ENCODE peak calls at places on chromosomes 2 and 18, in eight cellular contexts. H is foreskin fibroblast, R is WERI-Rb-1, I is GM23338, C is testis, O is Peyer's patch, W is RWPE1, K is GM12865. S is an unnamed sample.

GRCh38 chr18:54222922-54223567 is 1.4 kb downstream of the MBD2 start:
- DNase-seq in H (no peak), R (no peak), I (no peak), C (no peak), O (peak; percentile 55), W (peak; percentile 4), K (peak; percentile 91), S (no peak)

GRCh38 chr2:40164736-40165502 is 287.0 kb downstream of the SLC8A1 start:
- DNase-seq in H (peak; percentile 20), R (no peak), I (no peak), C (peak; percentile 47), O (no peak), W (no peak), K (no peak), S (no peak)

GRCh38 chr2:118993392-118993752 is 51.4 kb downstream of the MARCO start:
- DNase-seq in H (no peak), R (no peak), I (no peak), C (no peak), O (no peak), W (no peak), K (no peak), S (no peak)

GRCh38 chr2:74261204-74261864 is 62.9 kb downstream of the MTHFD2 start:
- DNase-seq in H (peak; percentile 76), R (peak; percentile 60), I (peak; percentile 86), C (no peak), O (peak; percentile 18), W (peak; percentile 71), K (no peak), S (no peak)

GRCh38 chr18:79940814-79941472 is 10.5 kb downstream of the SLC66A2 start:
- DNase-seq in H (no peak), R (peak; percentile 6), I (no peak), C (peak; percentile 10), O (peak; percentile 40), W (no peak), K (no peak), S (no peak)

GRCh38 chr2:160694631-160695030 is 201.0 kb upstream of the RBMS1 start:
- DNase-seq in H (no peak), R (peak; percentile 23), I (no peak), C (no peak), O (no peak), W (no peak), K (peak; percentile 5), S (no peak)

GRCh38 chr2:37740330-37740729 is 68.9 kb upstream of the CDC42EP3 start:
- DNase-seq in H (peak; percentile 28), R (no peak), I (no peak), C (no peak), O (no peak), W (no peak), K (no peak), S (no peak)

GRCh38 chr2:171703574-171704347 is 16.5 kb downstream of the DYNC1I2 start:
- DNase-seq in H (peak; percentile 66), R (no peak), I (peak; percentile 45), C (no peak), O (no peak), W (peak; percentile 13), K (peak; percentile 57), S (no peak)

GRCh38 chr18:48296581-48296980 is 112.6 kb downstream of the ZBTB7C start:
- DNase-seq in H (no peak), R (no peak), I (no peak), C (peak; percentile 1), O (no peak), W (no peak), K (no peak), S (no peak)

GRCh38 chr2:199956062-199956380 is 639 bp downstream of the MAIP1 start:
- DNase-seq in H (no peak), R (no peak), I (no peak), C (no peak), O (no peak), W (no peak), K (no peak), S (no peak)

GRCh38 chr2:135271006-135271405 is 218.9 kb downstream of the RAB3GAP1 start:
- DNase-seq in H (no peak), R (no peak), I (no peak), C (no peak), O (no peak), W (no peak), K (no peak), S (no peak)

GRCh38 chr2:31282634-31283033 is 48.7 kb downstream of the EHD3 start:
- DNase-seq in H (no peak), R (no peak), I (no peak), C (no peak), O (no peak), W (no peak), K (no peak), S (no peak)

GRCh38 chr2:50863218-50863617 is 168.7 kb downstream of the NRXN1 start:
- DNase-seq in H (no peak), R (no peak), I (no peak), C (no peak), O (no peak), W (no peak), K (no peak), S (no peak)

GRCh38 chr2:70616168-70616694 is 62.6 kb upstream of the TGFA start:
- DNase-seq in H (no peak), R (no peak), I (no peak), C (no peak), O (peak; percentile 73), W (peak; percentile 85), K (no peak), S (no peak)

GRCh38 chr2:158380786-158381185 is 75.8 kb downstream of the CCDC148 start:
- DNase-seq in H (peak; percentile 3), R (no peak), I (no peak), C (no peak), O (no peak), W (no peak), K (no peak), S (no peak)

GRCh38 chr2:119707117-119708087 is 28.4 kb downstream of the TMEM177 start:
- DNase-seq in H (no peak), R (no peak), I (no peak), C (no peak), O (no peak), W (no peak), K (no peak), S (no peak)

GRCh38 chr18:63131106-63131943 is 188.2 kb downstream of the BCL2 start:
- DNase-seq in H (peak; percentile 78), R (peak; percentile 35), I (peak; percentile 86), C (peak; percentile 83), O (peak; percentile 87), W (peak; percentile 27), K (peak; percentile 81), S (no peak)

GRCh38 chr2:171360905-171361304 is 72.9 kb downstream of the METTL8 start:
- DNase-seq in H (no peak), R (no peak), I (no peak), C (no peak), O (no peak), W (no peak), K (peak; percentile 28), S (no peak)

DNA sequence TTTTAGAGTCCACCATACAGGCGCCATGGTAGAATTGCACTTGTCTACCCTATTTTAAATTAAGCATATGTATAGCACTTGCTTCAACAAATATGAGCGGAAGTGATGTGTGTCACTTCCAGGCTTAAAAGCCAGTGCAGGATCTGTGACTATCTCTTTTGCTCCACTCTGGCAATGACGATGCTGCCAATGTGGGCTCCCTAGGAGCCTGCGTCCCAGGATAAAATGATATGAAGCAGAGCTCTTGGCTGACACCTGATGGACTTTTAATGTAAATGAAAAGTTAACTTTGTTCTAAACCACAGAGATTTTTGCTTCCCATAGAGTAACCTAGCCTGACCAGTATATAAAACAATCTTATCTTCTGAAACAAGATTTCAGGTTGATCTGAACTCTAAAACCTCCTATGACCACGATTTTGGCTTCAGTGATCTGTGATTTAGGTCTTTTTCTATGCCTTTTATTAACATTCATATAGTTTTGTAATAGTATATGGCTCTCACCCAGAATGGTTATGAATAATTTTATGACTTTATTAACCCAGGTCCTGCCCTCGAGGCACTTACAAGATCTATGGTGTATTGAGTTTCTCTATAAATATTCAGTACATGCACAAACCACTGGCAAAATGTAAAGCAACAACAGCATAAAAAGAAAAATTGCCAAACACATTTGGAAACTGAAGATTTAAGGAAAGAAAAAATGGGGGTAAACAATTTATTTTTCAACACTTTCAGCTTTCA is 422.5 kb upstream of the PIK3C3 start:
- DNase-seq in H (no peak), R (peak; percentile 8), I (peak; percentile 69), C (no peak), O (no peak), W (no peak), K (no peak), S (no peak)
- TF ChIP-seq CTCF in H (no peak), R (peak; percentile 31), I (peak; percentile 60), C (no peak), O (no peak), W (no peak), K (no peak), S (peak; percentile 48)

DNA sequence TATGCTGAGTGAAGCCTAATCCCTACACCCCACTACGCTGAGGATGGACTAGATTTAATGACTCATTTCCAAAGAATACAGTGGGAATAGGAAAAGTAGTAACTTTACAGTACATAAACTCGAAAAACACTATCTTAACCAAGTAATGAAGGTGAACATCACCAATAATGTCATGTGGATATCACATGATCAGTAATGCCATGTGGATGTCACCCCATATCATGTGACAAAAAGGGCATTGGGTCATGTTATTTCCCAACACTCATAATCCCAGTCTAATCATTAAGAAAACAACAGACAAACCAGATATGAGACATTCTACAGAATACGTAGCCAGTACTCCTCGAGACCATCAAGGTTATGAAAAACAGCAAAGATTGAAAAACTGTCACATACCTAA is 667.3 kb upstream of the CRIM1 start:
- DNase-seq in H (no peak), R (no peak), I (no peak), C (no peak), O (no peak), W (no peak), K (no peak), S (no peak)
- TF ChIP-seq CTCF in H (no peak), R (no peak), I (no peak), C (no peak), O (no peak), W (no peak), K (no peak), S (no peak)

GRCh38 chr2:206345606-206346005 is 71.1 kb downstream of the ZDBF2 start:
- DNase-seq in H (no peak), R (no peak), I (no peak), C (no peak), O (no peak), W (no peak), K (no peak), S (no peak)
- TF ChIP-seq CTCF in H (no peak), R (no peak), I (no peak), C (no peak), O (no peak), W (no peak), K (no peak), S (no peak)

DNA sequence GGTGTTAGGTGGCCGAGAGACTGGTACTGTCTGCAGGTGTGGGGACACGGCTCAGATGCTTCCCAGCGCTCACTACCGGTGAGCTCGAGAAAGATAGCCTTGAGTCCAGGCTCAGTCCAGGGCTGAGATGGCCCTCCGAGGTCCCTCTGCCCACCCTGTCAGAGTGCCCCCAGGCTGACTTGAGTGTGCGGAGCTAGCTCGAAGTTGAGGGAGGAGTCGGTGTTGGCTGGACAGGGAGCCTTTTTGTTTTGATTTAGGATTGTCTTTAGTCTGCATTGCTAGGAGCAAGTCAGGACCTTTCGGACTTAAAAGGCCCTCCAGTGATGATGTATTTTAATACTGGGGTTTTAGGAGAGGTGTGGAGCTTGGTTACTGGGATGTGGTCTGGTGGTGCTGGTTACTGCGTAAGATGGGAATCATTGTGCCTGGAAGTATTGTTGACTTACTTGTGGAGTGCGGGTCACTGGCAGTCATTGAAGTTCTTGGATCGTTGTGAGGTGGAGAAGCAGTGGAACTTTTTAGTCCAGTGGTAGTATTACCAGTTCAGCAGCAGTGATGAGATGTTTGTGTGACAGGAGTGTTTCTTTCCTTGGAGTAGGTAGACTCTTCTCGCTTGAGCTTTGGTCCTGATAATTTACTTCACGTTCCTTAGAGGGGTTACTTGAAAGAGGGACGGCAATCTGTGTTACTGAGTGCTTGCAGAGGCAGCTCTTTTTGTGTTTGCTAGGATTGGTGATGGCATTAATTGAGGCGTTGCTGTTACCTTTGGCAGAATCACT is 624 bp downstream of the KIAA1328 start:
- DNase-seq in H (peak; percentile 53), R (no peak), I (no peak), C (no peak), O (no peak), W (peak; percentile 2), K (no peak), S (no peak)
- TF ChIP-seq CTCF in H (no peak), R (no peak), I (no peak), C (peak; percentile 5), O (no peak), W (peak; percentile 22), K (no peak), S (no peak)